ENCODE peak calls at places on chromosome 14, in nine cellular contexts. I, G, O, B, U, S, C, X and T are unnamed samples.

GRCh38 chr14:22012452-22012851 is 338.8 kb upstream of the OR4E1 start:
- DNase-seq in I (no peak), G (no peak), O (no peak), B (no peak), U (no peak), S (no peak), C (peak; percentile 51), X (no peak), T (no peak)

GRCh38 chr14:61033024-61033423 is 52.0 kb downstream of the SLC38A6 start:
- DNase-seq in I (no peak), G (no peak), O (no peak), B (peak; percentile 47), U (no peak), S (no peak), C (no peak), X (peak; percentile 66), T (no peak)

GRCh38 chr14:90060312-90060964 is 1.4 kb upstream of the KCNK13 start:
- DNase-seq in I (peak; percentile 45), G (peak; percentile 58), O (no peak), B (peak; percentile 68), U (no peak), S (peak; percentile 18), C (no peak), X (peak; percentile 21), T (peak; percentile 93)

GRCh38 chr14:91040545-91040944 is 19.9 kb downstream of the RPS6KA5 start:
- DNase-seq in I (no peak), G (no peak), O (no peak), B (no peak), U (no peak), S (no peak), C (no peak), X (no peak), T (no peak)

GRCh38 chr14:89356496-89356895 is 60.5 kb downstream of the FOXN3 start:
- DNase-seq in I (no peak), G (no peak), O (no peak), B (no peak), U (no peak), S (no peak), C (no peak), X (no peak), T (no peak)

GRCh38 chr14:50342211-50343080 is 30.3 kb downstream of the DMAC2L start:
- DNase-seq in I (peak; percentile 64), G (peak; percentile 83), O (peak; percentile 61), B (peak; percentile 76), U (no peak), S (no peak), C (peak; percentile 61), X (peak; percentile 94), T (peak; percentile 88)

GRCh38 chr14:75495882-75496281 is 26.4 kb upstream of the BATF start:
- DNase-seq in I (no peak), G (peak; percentile 47), O (no peak), B (no peak), U (no peak), S (no peak), C (no peak), X (no peak), T (no peak)

GRCh38 chr14:60646202-60646886 is 2.9 kb downstream of the SIX1 start:
- DNase-seq in I (peak; percentile 43), G (no peak), O (no peak), B (peak; percentile 44), U (no peak), S (no peak), C (peak; percentile 51), X (no peak), T (no peak)

GRCh38 chr14:80080601-80081000 is 130.7 kb downstream of the DIO2 start:
- DNase-seq in I (no peak), G (no peak), O (no peak), B (no peak), U (no peak), S (no peak), C (no peak), X (no peak), T (no peak)

GRCh38 chr14:105364100-105364708 is 34.1 kb upstream of the TEX22 start:
- DNase-seq in I (no peak), G (peak; percentile 71), O (no peak), B (peak; percentile 93), U (no peak), S (no peak), C (no peak), X (peak; percentile 73), T (no peak)

GRCh38 chr14:74720526-74720925 is 7.6 kb downstream of the FCF1 start:
- DNase-seq in I (no peak), G (peak; percentile 89), O (no peak), B (peak; percentile 56), U (no peak), S (no peak), C (no peak), X (peak; percentile 53), T (no peak)

GRCh38 chr14:65927871-65928270 is 515.3 kb downstream of the FUT8 start:
- DNase-seq in I (peak; percentile 30), G (no peak), O (no peak), B (no peak), U (no peak), S (peak; percentile 44), C (no peak), X (no peak), T (peak; percentile 88)

GRCh38 chr14:32300146-32300545 is 29.0 kb upstream of the AKAP6 start:
- DNase-seq in I (no peak), G (no peak), O (no peak), B (no peak), U (no peak), S (no peak), C (no peak), X (no peak), T (no peak)

GRCh38 chr14:32444262-32444661 is 115.2 kb downstream of the AKAP6 start:
- DNase-seq in I (no peak), G (no peak), O (no peak), B (no peak), U (no peak), S (no peak), C (no peak), X (no peak), T (no peak)

GRCh38 chr14:21256539-21257394 is 12.5 kb downstream of the HNRNPC start:
- DNase-seq in I (no peak), G (no peak), O (no peak), B (no peak), U (no peak), S (no peak), C (no peak), X (no peak), T (no peak)

GRCh38 chr14:52950410-52950897 is 396 bp downstream of the FERMT2 start:
- DNase-seq in I (peak; percentile 48), G (peak; percentile 45), O (peak; percentile 60), B (peak; percentile 77), U (peak; percentile 32), S (no peak), C (peak; percentile 81), X (peak; percentile 44), T (peak; percentile 72)

GRCh38 chr14:37593496-37594237 is 1.4 kb downstream of the FOXA1 start:
- DNase-seq in I (peak; percentile 32), G (no peak), O (no peak), B (no peak), U (no peak), S (no peak), C (no peak), X (no peak), T (no peak)

GRCh38 chr14:60565211-60565610 is 56.3 kb downstream of the SIX6 start:
- DNase-seq in I (peak; percentile 98), G (peak; percentile 80), O (no peak), B (peak; percentile 88), U (no peak), S (no peak), C (no peak), X (peak; percentile 93), T (no peak)

GRCh38 chr14:89489796-89490506 is 72.9 kb upstream of the FOXN3 start:
- DNase-seq in I (peak; percentile 44), G (no peak), O (no peak), B (peak; percentile 54), U (no peak), S (no peak), C (no peak), X (peak; percentile 35), T (no peak)

GRCh38 chr14:32224731-32225377 is 21.8 kb upstream of the RNU6-8 start:
- DNase-seq in I (peak; percentile 8), G (peak; percentile 79), O (no peak), B (peak; percentile 83), U (peak; percentile 87), S (no peak), C (peak; percentile 55), X (peak; percentile 65), T (peak; percentile 79)

GRCh38 chr14:29222671-29223268 is 456.2 kb downstream of the FOXG1 start:
- DNase-seq in I (no peak), G (peak; percentile 75), O (no peak), B (peak; percentile 79), U (peak; percentile 37), S (no peak), C (no peak), X (peak; percentile 61), T (no peak)